ENCODE peak calls at places on chromosomes 4 and X, in five cellular contexts. F is K562, Y is H1, B is GM12891, W is HepG2. R is an unnamed sample.
A peak's percentile ranks its signal among the peaks of the same experiment; 100 is the strongest.

GRCh38 chr4:169999923-170000322 is 26.3 kb downstream of the MFAP3L start:
- DNase-seq in Y (no peak), F (no peak), W (no peak), B (no peak), R (no peak)

GRCh38 chrX:41265615-41266014 is 68.3 kb upstream of the DDX3X start:
- DNase-seq in B (no peak), W (no peak), F (no peak), Y (no peak), R (no peak)

GRCh38 chrX:40174594-40175415 is 77.0 kb upstream of the BCOR start:
- DNase-seq in B (no peak), W (peak; percentile 22), F (no peak), Y (no peak), R (no peak)

GRCh38 chr4:31442236-31442635 is 722.1 kb downstream of the PCDH7 start:
- DNase-seq in F (no peak), B (no peak), Y (peak; percentile 15), W (peak; percentile 1), R (no peak)

GRCh38 chr4:151865327-151865726 is 104.5 kb upstream of the GATB start:
- DNase-seq in W (no peak), Y (no peak), F (no peak), B (no peak), R (no peak)

GRCh38 chr4:2794707-2795557 is 2.0 kb downstream of the SH3BP2 start:
- DNase-seq in B (no peak), Y (no peak), F (no peak), W (no peak), R (no peak)

GRCh38 chr4:97215426-97215825 is 927.9 kb downstream of the STPG2 start:
- DNase-seq in B (no peak), Y (no peak), W (no peak), F (no peak), R (no peak)

GRCh38 chr4:166324321-166324720 is 451.3 kb downstream of the TLL1 start:
- DNase-seq in Y (no peak), B (no peak), F (no peak), W (peak; percentile 38), R (no peak)

GRCh38 chr4:3452376-3452775 is 10.6 kb downstream of the HGFAC start:
- DNase-seq in W (peak; percentile 74), F (peak; percentile 73), B (no peak), Y (no peak), R (no peak)

GRCh38 chr4:177740563-177740962 is 298.3 kb upstream of the AGA start:
- DNase-seq in Y (no peak), W (no peak), B (no peak), F (no peak), R (no peak)

GRCh38 chr4:71382569-71383560 is 44.0 kb downstream of the SLC4A4 start:
- DNase-seq in F (no peak), Y (no peak), W (no peak), B (no peak), R (no peak)

GRCh38 chr4:139773560-139774318 is 108.1 kb downstream of the MGST2 start:
- DNase-seq in W (no peak), Y (no peak), B (no peak), F (no peak), R (no peak)

GRCh38 chr4:139770361-139770760 is 104.7 kb downstream of the MGST2 start:
- DNase-seq in W (no peak), Y (no peak), F (no peak), B (no peak), R (no peak)

GRCh38 chr4:139777757-139778156 is 112.1 kb downstream of the MGST2 start:
- DNase-seq in B (no peak), W (no peak), Y (no peak), F (no peak), R (no peak)

GRCh38 chr4:139776235-139776634 is 110.6 kb downstream of the MGST2 start:
- DNase-seq in Y (no peak), W (no peak), B (no peak), F (no peak), R (no peak)

GRCh38 chr4:139774759-139775487 is 109.3 kb downstream of the MGST2 start:
- DNase-seq in Y (no peak), F (no peak), W (no peak), B (no peak), R (no peak)
- TF ChIP-seq TAF1 in Y (no peak), F (no peak), W (no peak), B (no peak), R (no peak)

GRCh38 chr4:99221980-99222379 is 2.9 kb upstream of the ADH6 start:
- DNase-seq in Y (no peak), B (no peak), W (peak; percentile 70), F (no peak), R (no peak)

GRCh38 chr4:99219479-99219878 is 433 bp upstream of the ADH6 start:
- DNase-seq in B (no peak), W (peak; percentile 23), F (no peak), Y (no peak), R (no peak)

GRCh38 chr4:99219072-99219471 is at the start of gene ADH6:
- DNase-seq in W (peak; percentile 90), Y (no peak), F (no peak), B (no peak), R (no peak)
- TF ChIP-seq POLR2A in W (peak; percentile 72), Y (no peak), F (no peak), B (no peak), R (no peak)

GRCh38 chrX:136872091-136872700 is 8.3 kb downstream of the RBMX start:
- DNase-seq in B (no peak), F (no peak), W (no peak), Y (no peak), R (no peak)
- TF ChIP-seq POLR2AphosphoS5 in B (no peak), F (peak; percentile 50), W (no peak), Y (peak; percentile 23), R (peak; percentile 23)

GRCh38 chr4:140800686-140801085 is 44.5 kb upstream of the TBC1D9 start:
- DNase-seq in Y (no peak), F (no peak), B (no peak), W (no peak), R (no peak)
- TF ChIP-seq TAF1 in Y (no peak), F (no peak), B (no peak), W (no peak), R (no peak)

GRCh38 chr4:155564086-155564485 is 102.6 kb upstream of the GUCY1A1 start:
- DNase-seq in Y (no peak), B (no peak), W (no peak), F (no peak), R (no peak)

GRCh38 chr4:155568641-155569040 is 98.0 kb upstream of the GUCY1A1 start:
- DNase-seq in B (no peak), F (no peak), W (no peak), Y (no peak), R (no peak)

GRCh38 chr4:155565330-155565729 is 101.3 kb upstream of the GUCY1A1 start:
- DNase-seq in Y (no peak), W (no peak), B (no peak), F (no peak), R (no peak)

GRCh38 chr4:155564880-155565279 is 101.8 kb upstream of the GUCY1A1 start:
- DNase-seq in B (no peak), F (no peak), W (no peak), Y (no peak), R (no peak)

GRCh38 chr4:155566241-155566823 is 100.3 kb upstream of the GUCY1A1 start:
- DNase-seq in B (no peak), W (no peak), F (no peak), Y (no peak), R (no peak)
- TF ChIP-seq POLR2A in B (no peak), W (no peak), F (no peak), Y (no peak), R (no peak)

DNA sequence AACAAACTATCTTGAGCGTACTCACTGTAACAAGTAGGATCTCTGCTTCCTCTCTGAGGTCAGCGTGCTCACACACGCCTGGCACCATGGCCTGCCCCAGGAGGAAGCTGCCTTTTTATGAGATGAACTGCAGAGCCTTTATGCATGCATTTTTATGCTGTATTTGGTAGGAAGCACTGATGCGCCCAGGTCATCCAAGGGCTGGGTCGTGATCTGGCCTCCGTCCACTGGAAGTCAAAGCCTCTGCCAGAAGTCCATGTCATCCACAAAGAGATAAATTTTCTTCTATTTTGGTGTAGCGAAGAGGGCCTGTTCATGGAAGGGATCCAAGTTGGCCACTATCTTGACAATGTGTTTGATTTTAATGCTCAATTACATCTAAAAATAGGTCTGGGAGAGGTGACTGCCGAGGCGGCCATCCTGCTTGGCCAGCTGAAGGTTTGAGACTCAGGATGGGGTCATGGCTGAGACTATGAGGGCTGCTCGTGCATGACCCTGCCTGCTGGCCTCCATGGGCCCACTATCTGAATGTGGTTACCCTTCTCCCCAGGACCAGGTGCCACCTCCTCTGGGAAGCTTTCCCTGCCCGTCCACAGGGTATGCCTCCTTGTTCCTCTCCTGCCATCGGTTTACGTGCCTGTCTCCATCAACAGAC is 50.3 kb downstream of the HTRA3 start:
- DNase-seq in B (no peak), Y (no peak), W (no peak), F (no peak), R (no peak)
- TF ChIP-seq POLR2AphosphoS5 in B (no peak), Y (no peak), W (no peak), F (no peak), R (no peak)

GRCh38 chr4:27181672-27182071 is 321.0 kb downstream of the STIM2 start:
- DNase-seq in B (no peak), Y (no peak), W (no peak), F (no peak), R (no peak)
- TF ChIP-seq TAF1 in B (no peak), Y (no peak), W (no peak), F (no peak), R (no peak)